ENCODE peak calls at places on chromosome 21, in five cellular contexts. E is HCT116, X is H1, L is GM12878, C is HepG2. Q is an unnamed sample.

GRCh38 chr21:15617968-15618367 is 111.8 kb upstream of the USP25 start:
- DNase-seq in C (no peak), X (no peak), L (no peak), E (no peak), Q (no peak)

GRCh38 chr21:39088831-39089380 is 94.3 kb downstream of the PSMG1 start:
- DNase-seq in C (peak), E (no peak), L (no peak), X (no peak), Q (peak)

GRCh38 chr21:18411565-18411964 is 8.0 kb upstream of the TMPRSS15 start:
- DNase-seq in X (no peak), C (no peak), E (no peak), L (no peak), Q (no peak)

GRCh38 chr21:39073717-39074116 is 109.5 kb downstream of the PSMG1 start:
- DNase-seq in X (no peak), L (no peak), E (no peak), C (no peak), Q (no peak)

GRCh38 chr21:35332841-35333426 is 283.8 kb upstream of the RUNX1 start:
- DNase-seq in L (no peak), X (no peak), C (no peak), E (no peak), Q (no peak)

GRCh38 chr21:27277122-27277521 is 310.2 kb upstream of the ADAMTS5 start:
- DNase-seq in L (no peak), E (no peak), X (no peak), C (no peak), Q (no peak)

GRCh38 chr21:25637846-25638245 is 1.2 kb upstream of the JAM2 start:
- DNase-seq in C (no peak), E (no peak), X (no peak), L (no peak), Q (no peak)

GRCh38 chr21:37849703-37850102 is 66.6 kb downstream of the KCNJ6 start:
- DNase-seq in C (no peak), E (no peak), X (no peak), L (no peak), Q (no peak)

GRCh38 chr21:18387994-18388393 is 15.6 kb downstream of the TMPRSS15 start:
- DNase-seq in C (no peak), X (no peak), L (no peak), E (no peak), Q (no peak)

GRCh38 chr21:31108969-31109368 is 70.7 kb upstream of the KRTAP19-8 start:
- DNase-seq in E (no peak), L (no peak), C (no peak), X (no peak), Q (no peak)

GRCh38 chr21:15138475-15138874 is 73.7 kb upstream of the NRIP1 start:
- DNase-seq in L (no peak), X (no peak), E (no peak), C (no peak), Q (no peak)

GRCh38 chr21:37356710-37357109 is 9.9 kb upstream of the DYRK1A start:
- DNase-seq in C (no peak), X (no peak), L (no peak), E (no peak), Q (peak)

GRCh38 chr21:32306021-32306780 is 7.5 kb downstream of the MRAP start:
- DNase-seq in X (peak), C (peak), E (no peak), L (no peak), Q (no peak)

GRCh38 chr21:32641715-32642698 is 29.8 kb upstream of the CFAP298 start:
- DNase-seq in L (no peak), E (no peak), C (no peak), X (no peak), Q (no peak)

GRCh38 chr21:32253215-32253641 is 25.6 kb downstream of the MIS18A start:
- DNase-seq in C (no peak), X (no peak), L (no peak), E (no peak), Q (no peak)

GRCh38 chr21:17461014-17461413 is 51.8 kb upstream of the CXADR start:
- DNase-seq in C (no peak), E (no peak), L (no peak), X (no peak), Q (no peak)

GRCh38 chr21:25005388-25005787 is 601.9 kb downstream of the MRPL39 start:
- DNase-seq in L (no peak), E (no peak), C (no peak), X (no peak), Q (no peak)

GRCh38 chr21:19832551-19832950 is 1165.7 kb upstream of the NCAM2 start:
- DNase-seq in E (no peak), L (no peak), C (no peak), X (no peak), Q (no peak)

GRCh38 chr21:15441060-15441493 is 288.7 kb upstream of the USP25 start:
- DNase-seq in L (no peak), X (no peak), C (peak), E (no peak), Q (no peak)

GRCh38 chr21:25670726-25671125 is 31.7 kb downstream of the JAM2 start:
- DNase-seq in L (no peak), X (no peak), C (no peak), E (no peak), Q (no peak)

GRCh38 chr21:17828223-17828622 is 9.1 kb upstream of the C21orf91 start:
- DNase-seq in C (no peak), L (no peak), E (no peak), X (no peak), Q (no peak)

GRCh38 chr21:25836396-25836795 is 101.6 kb downstream of the GABPA start:
- DNase-seq in L (no peak), X (no peak), C (no peak), E (no peak), Q (no peak)

GRCh38 chr21:30882907-30883597 is 1.7 kb upstream of the KRTAP11-1 start:
- DNase-seq in E (no peak), L (no peak), C (no peak), X (no peak), Q (no peak)

GRCh38 chr21:37380349-37381323 is 14.1 kb downstream of the DYRK1A start:
- DNase-seq in C (no peak), E (no peak), L (no peak), X (no peak), Q (no peak)

GRCh38 chr21:31873696-31874599 is 1.1 kb downstream of the HUNK start:
- DNase-seq in E (no peak), X (peak), C (no peak), L (no peak), Q (peak)

GRCh38 chr21:35239811-35240219 is 190.7 kb upstream of the RUNX1 start:
- DNase-seq in E (no peak), C (no peak), X (no peak), L (no peak), Q (no peak)

GRCh38 chr21:27525780-27526179 is 558.9 kb upstream of the ADAMTS5 start:
- DNase-seq in L (no peak), C (no peak), X (no peak), E (no peak), Q (no peak)

GRCh38 chr21:42398414-42399030 is 2.7 kb upstream of the TMPRSS3 start:
- DNase-seq in X (no peak), E (no peak), L (no peak), C (no peak), Q (no peak)

GRCh38 chr21:32364387-32364786 is 28.4 kb downstream of the URB1 start:
- DNase-seq in L (no peak), E (no peak), C (peak), X (no peak), Q (no peak)

GRCh38 chr21:43603641-43604504 is 55.4 kb downstream of the HSF2BP start:
- DNase-seq in C (peak), E (no peak), X (no peak), L (no peak), Q (peak)

GRCh38 chr21:42695324-42696025 is 42.1 kb downstream of the PDE9A start:
- DNase-seq in E (no peak), L (no peak), X (no peak), C (no peak), Q (no peak)

DNA sequence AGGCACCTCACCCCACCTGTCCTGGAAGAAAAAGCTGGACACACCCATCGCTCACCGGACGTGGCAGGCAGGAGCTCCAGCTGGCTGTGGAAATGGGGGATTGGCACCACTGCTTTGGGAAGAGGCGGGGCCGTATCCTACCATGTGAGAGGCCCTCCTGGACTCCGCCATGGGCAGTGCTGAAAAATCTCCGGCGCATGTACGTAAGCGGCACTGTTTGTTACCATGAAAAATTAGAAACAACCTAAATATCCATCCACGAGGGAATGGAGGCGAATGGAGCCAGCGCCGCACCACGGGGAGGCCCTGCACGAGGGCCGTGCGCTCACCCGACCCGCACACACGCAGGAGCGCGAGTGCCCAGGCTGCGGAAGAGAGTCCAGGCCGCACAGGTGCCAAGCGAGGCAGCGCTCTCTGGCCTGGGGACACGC is 3.1 kb downstream of the KRTAP10-8 start:
- DNase-seq in C (no peak), X (peak), L (no peak), E (no peak), Q (no peak)
- TF ChIP-seq YY1 in C (no peak), X (no peak), L (no peak), E (no peak), Q (no peak)

GRCh38 chr21:45341779-45342178 is 54.1 kb upstream of the POFUT2 start:
- DNase-seq in X (no peak), C (no peak), L (no peak), E (no peak), Q (no peak)
- TF ChIP-seq EZH2 in X (no peak), C (no peak), L (no peak), E (no peak), Q (no peak)

DNA sequence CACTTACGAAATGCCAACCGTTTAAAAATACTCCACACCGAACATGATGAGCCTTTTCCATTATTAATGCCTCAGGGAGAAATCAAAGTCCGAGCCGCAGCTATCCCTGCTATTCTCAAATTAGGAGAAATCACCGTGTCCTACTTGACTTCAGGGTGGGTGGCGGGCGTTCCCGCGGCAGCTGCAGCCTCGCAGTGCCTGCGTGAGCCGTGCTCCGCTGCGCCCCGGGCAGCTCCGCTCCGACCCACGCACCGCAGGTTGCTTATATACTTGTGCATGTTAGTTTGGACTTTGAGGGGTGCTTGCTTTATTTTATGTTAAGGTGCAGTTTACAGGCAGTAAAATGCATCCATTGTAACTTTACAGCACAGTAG is 35.6 kb upstream of the PCBP3 start:
- DNase-seq in E (no peak), X (no peak), C (no peak), L (no peak), Q (no peak)
- TF ChIP-seq YY1 in E (no peak), X (no peak), C (no peak), L (no peak), Q (no peak)

DNA sequence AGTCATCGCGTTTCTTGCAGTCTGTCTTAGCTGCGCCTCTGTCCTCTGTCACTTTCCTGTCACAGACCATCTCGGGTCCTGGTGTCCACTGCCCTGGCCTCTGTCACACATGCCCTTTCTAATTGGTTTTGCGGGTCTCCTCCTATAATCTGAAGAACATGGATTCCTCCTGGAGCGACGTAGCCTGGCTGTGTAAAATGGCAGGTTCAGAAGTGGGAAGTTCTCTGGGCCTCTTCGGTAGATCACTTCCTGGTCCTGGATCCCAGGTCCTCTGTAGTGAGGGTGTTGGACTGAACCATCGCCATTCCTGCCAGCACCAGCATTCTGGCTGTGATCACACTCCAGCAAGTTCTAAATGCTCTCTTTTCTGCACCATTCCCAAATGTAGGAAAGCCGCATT is 857 bp downstream of the FAM3B start:
- DNase-seq in E (no peak), C (no peak), X (no peak), L (no peak), Q (no peak)
- TF ChIP-seq EZH2 in E (no peak), C (no peak), X (no peak), L (no peak), Q (no peak)

DNA sequence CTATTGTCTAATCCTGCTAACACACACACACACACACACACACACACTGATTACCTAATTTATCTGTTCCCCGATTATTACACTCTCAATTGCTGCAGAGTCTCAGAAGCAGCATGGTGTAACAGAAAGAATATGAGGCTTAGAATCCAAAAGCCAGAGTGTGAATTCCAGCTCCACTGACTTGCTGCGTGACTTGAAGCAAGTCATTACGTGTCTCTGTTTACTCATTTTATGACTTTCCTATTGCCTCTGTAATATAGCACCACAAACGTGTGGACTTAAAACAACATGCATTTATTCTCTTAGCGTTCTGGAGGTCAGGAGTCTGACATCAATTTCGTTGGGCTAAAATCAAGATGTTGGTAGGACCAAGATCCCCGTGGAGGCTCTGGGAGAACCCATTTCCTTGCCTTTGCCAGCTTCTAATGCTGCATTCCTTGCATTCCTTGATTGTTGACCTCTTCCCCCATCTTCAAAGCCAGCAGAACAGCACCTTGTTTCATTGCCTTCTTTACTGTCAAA is 55.9 kb upstream of the ATP5PO start:
- DNase-seq in X (peak), L (no peak), E (no peak), C (peak), Q (no peak)
- TF ChIP-seq YY1 in X (peak), L (no peak), E (no peak), C (no peak), Q (no peak)

Q was measured in K562.